ENCODE peak calls at places on chromosomes 12 and 14, in ten cellular contexts. O, R, X, M, N, G, Z, I, B and H are unnamed samples.

GRCh38 chr12:120369476-120370342 is 745 bp upstream of the MSI1 start:
- DNase-seq in O (no peak), R (no peak), X (no peak), M (peak; percentile 30), N (no peak), G (no peak), Z (no peak), I (no peak), B (no peak), H (no peak)

GRCh38 chr14:105299654-105300541 is 903 bp downstream of the BRF1 start:
- DNase-seq in O (no peak), R (no peak), X (peak; percentile 79), M (no peak), N (no peak), G (peak; percentile 11), Z (no peak), I (no peak), B (no peak), H (no peak)

GRCh38 chr12:88391556-88391955 is 188.7 kb downstream of the KITLG start:
- DNase-seq in O (peak; percentile 69), R (peak; percentile 72), X (no peak), M (no peak), N (no peak), G (no peak), Z (no peak), I (peak; percentile 92), B (no peak), H (no peak)

GRCh38 chr14:105128059-105128458 is 40.5 kb downstream of the JAG2 start:
- DNase-seq in O (no peak), R (no peak), X (no peak), M (no peak), N (no peak), G (no peak), Z (no peak), I (no peak), B (no peak), H (no peak)

GRCh38 chr12:102565555-102565954 is 85.2 kb upstream of the IGF1 start:
- DNase-seq in O (no peak), R (no peak), X (no peak), M (no peak), N (no peak), G (no peak), Z (no peak), I (no peak), B (no peak), H (no peak)

GRCh38 chr12:86233126-86233525 is 23.1 kb downstream of the MGAT4C start:
- DNase-seq in O (no peak), R (peak; percentile 5), X (no peak), M (no peak), N (no peak), G (peak; percentile 24), Z (no peak), I (peak; percentile 18), B (no peak), H (no peak)

GRCh38 chr14:80959448-80960006 is 4.1 kb downstream of the TSHR start:
- DNase-seq in O (no peak), R (no peak), X (no peak), M (no peak), N (no peak), G (no peak), Z (peak; percentile 40), I (no peak), B (no peak), H (no peak)

GRCh38 chr12:31001581-31002360 is 71.9 kb upstream of the DDX11 start:
- DNase-seq in O (no peak), R (no peak), X (no peak), M (no peak), N (no peak), G (no peak), Z (no peak), I (no peak), B (peak; percentile 42), H (no peak)

GRCh38 chr14:68157971-68158371 is 338.4 kb downstream of the RAD51B start:
- DNase-seq in O (no peak), R (peak; percentile 56), X (no peak), M (no peak), N (no peak), G (no peak), Z (no peak), I (peak; percentile 42), B (no peak), H (no peak)

GRCh38 chr12:66725031-66725430 is 46.2 kb upstream of the GRIP1 start:
- DNase-seq in O (no peak), R (no peak), X (no peak), M (no peak), N (no peak), G (no peak), Z (no peak), I (no peak), B (no peak), H (no peak)

GRCh38 chr12:50221228-50222008 is 54.2 kb upstream of the CERS5 start:
- DNase-seq in O (peak; percentile 89), R (peak; percentile 70), X (no peak), M (no peak), N (no peak), G (no peak), Z (no peak), I (peak; percentile 91), B (no peak), H (no peak)

GRCh38 chr12:25800101-25800500 is 158.4 kb upstream of the RASSF8 start:
- DNase-seq in O (no peak), R (peak; percentile 3), X (no peak), M (no peak), N (no peak), G (no peak), Z (no peak), I (peak; percentile 43), B (no peak), H (no peak)

GRCh38 chr14:60188115-60188514 is 22.9 kb upstream of the DHRS7 start:
- DNase-seq in O (no peak), R (no peak), X (no peak), M (no peak), N (no peak), G (no peak), Z (no peak), I (no peak), B (no peak), H (no peak)

GRCh38 chr12:52766351-52767019 is 10.7 kb downstream of the KRT76 start:
- DNase-seq in O (no peak), R (no peak), X (no peak), M (no peak), N (no peak), G (no peak), Z (no peak), I (no peak), B (no peak), H (no peak)

GRCh38 chr12:108338915-108339657 is at the start of gene CMKLR1:
- DNase-seq in O (no peak), R (no peak), X (peak; percentile 84), M (peak; percentile 49), N (peak; percentile 19), G (no peak), Z (no peak), I (no peak), B (peak; percentile 85), H (peak; percentile 57)

GRCh38 chr12:77845831-77846230 is 15.1 kb downstream of the NAV3 start:
- DNase-seq in O (peak; percentile 57), R (peak; percentile 66), X (no peak), M (no peak), N (no peak), G (no peak), Z (no peak), I (peak; percentile 71), B (no peak), H (no peak)